ENCODE peak calls at places on chromosomes 11 and 22, in five cellular contexts. V is GM18507; R is amniotic epithelial cell; G is non-pigmented ciliary epithelial cell; M is naive thymus-derived CD4-positive, alpha-beta T cell. A is an unnamed sample.
A peak's percentile ranks its signal among the peaks of the same experiment; 100 is the strongest.

GRCh38 chr11:45182902-45183301 is 36.5 kb downstream of the PRDM11 start:
- DNase-seq in R (peak; percentile 41), M (no peak), V (no peak), G (no peak), A (peak; percentile 49)

GRCh38 chr11:15327786-15328231 is 213.1 kb downstream of the INSC start:
- DNase-seq in V (no peak), G (peak; percentile 2), M (no peak), R (peak; percentile 56), A (peak; percentile 21)

GRCh38 chr22:44033689-44034088 is 9.6 kb downstream of the PARVB start:
- DNase-seq in R (peak; percentile 16), M (no peak), G (no peak), V (no peak), A (peak; percentile 91)

GRCh38 chr11:101129203-101129943 is at the start of gene PGR:
- DNase-seq in R (no peak), G (no peak), V (no peak), M (no peak), A (no peak)

GRCh38 chr22:37330200-37331033 is 48.1 kb downstream of the CYTH4 start:
- DNase-seq in V (peak; percentile 58), G (peak; percentile 63), M (no peak), R (peak; percentile 76), A (peak; percentile 93)

GRCh38 chr22:42688241-42688913 is 32.3 kb downstream of the A4GALT start:
- DNase-seq in M (no peak), G (peak; percentile 69), R (peak; percentile 88), V (no peak), A (peak; percentile 96)

GRCh38 chr11:87137711-87138110 is 100.0 kb downstream of the TMEM135 start:
- DNase-seq in R (peak; percentile 74), M (no peak), V (no peak), G (no peak), A (no peak)

GRCh38 chr22:42134033-42135020 is 3.7 kb upstream of the CYP2D6 start:
- DNase-seq in R (no peak), V (no peak), G (no peak), M (no peak), A (no peak)

GRCh38 chr11:8362899-8363298 is 99.2 kb upstream of the LMO1 start:
- DNase-seq in V (no peak), M (no peak), R (no peak), G (no peak), A (no peak)

GRCh38 chr22:32879550-32879949 is 78.0 kb downstream of the TIMP3 start:
- DNase-seq in G (no peak), M (no peak), R (no peak), V (no peak), A (no peak)

GRCh38 chr11:97743205-97743742 is 1277.5 kb upstream of the CNTN5 start:
- DNase-seq in G (no peak), M (no peak), V (no peak), R (peak; percentile 58), A (peak; percentile 79)

GRCh38 chr22:30425616-30426394 is at the start of gene MTFP1:
- DNase-seq in V (peak; percentile 47), R (peak; percentile 56), M (peak; percentile 27), G (no peak), A (peak; percentile 72)

GRCh38 chr22:36010913-36011312 is 17.7 kb downstream of the RBFOX2 start:
- DNase-seq in V (no peak), G (no peak), M (no peak), R (peak; percentile 92), A (peak; percentile 78)

GRCh38 chr11:126833020-126833419 is 167.6 kb downstream of the KIRREL3 start:
- DNase-seq in R (no peak), M (no peak), G (no peak), V (no peak), A (no peak)

GRCh38 chr11:8913961-8914660 is 3.1 kb downstream of the AKIP1 start:
- DNase-seq in M (peak; percentile 42), V (no peak), R (peak; percentile 79), G (no peak), A (peak; percentile 72)

GRCh38 chr11:74366576-74366975 is 31.7 kb downstream of the PGM2L1 start:
- DNase-seq in R (peak; percentile 92), V (no peak), G (peak; percentile 76), M (no peak), A (peak; percentile 95)

GRCh38 chr11:125376856-125377255 is 119.2 kb downstream of the FEZ1 start:
- DNase-seq in R (no peak), M (no peak), V (no peak), G (no peak), A (no peak)

GRCh38 chr11:34245043-34245442 is 112.8 kb downstream of the ABTB2 start:
- DNase-seq in M (no peak), G (no peak), V (no peak), R (no peak), A (no peak)

GRCh38 chr11:104663190-104664140 is 234.8 kb downstream of the CASP12 start:
- DNase-seq in R (no peak), V (no peak), G (no peak), M (no peak), A (no peak)

GRCh38 chr22:36775589-36775965 is 342 bp downstream of the IFT27 start:
- DNase-seq in M (peak; percentile 51), V (no peak), G (no peak), R (no peak), A (peak; percentile 22)

GRCh38 chr11:115920841-115921480 is 416.7 kb upstream of the CADM1 start:
- DNase-seq in V (no peak), M (no peak), G (no peak), R (no peak), A (no peak)